ENCODE peak calls at places on chromosomes 11 and 22, in seven cellular contexts. H is PC-3, Y is kidney, M is sigmoid colon, W is adrenal gland, T is IMR-90, Z is fibroblast of lung. R is an unnamed sample.

GRCh38 chr11:119258180-119258579 is 52.0 kb downstream of the CBL start:
- DNase-seq in H (no peak), Y (no peak), M (no peak), W (no peak), T (no peak), Z (no peak), R (no peak)

GRCh38 chr11:48005878-48006277 is 25.5 kb downstream of the PTPRJ start:
- DNase-seq in H (no peak), Y (no peak), M (no peak), W (no peak), T (no peak), Z (no peak), R (no peak)

GRCh38 chr11:95923730-95924413 is at the start of gene MTMR2:
- DNase-seq in H (peak; percentile 69), Y (peak; percentile 92), M (peak; percentile 87), W (peak; percentile 72), T (peak; percentile 70), Z (peak; percentile 76), R (peak; percentile 86)

GRCh38 chr11:13152736-13153541 is 124.7 kb upstream of the BMAL1 start:
- DNase-seq in H (peak; percentile 60), Y (no peak), M (no peak), W (no peak), T (peak; percentile 42), Z (peak; percentile 66), R (no peak)

GRCh38 chr11:10058356-10058755 is 235.7 kb downstream of the SBF2 start:
- DNase-seq in H (peak; percentile 38), Y (no peak), M (no peak), W (no peak), T (peak; percentile 64), Z (peak; percentile 26), R (no peak)

GRCh38 chr11:16611395-16612233 is 126.8 kb upstream of the C11orf58 start:
- DNase-seq in H (no peak), Y (no peak), M (no peak), W (no peak), T (no peak), Z (peak; percentile 20), R (no peak)

GRCh38 chr11:126886636-126887035 is 113.9 kb downstream of the KIRREL3 start:
- DNase-seq in H (no peak), Y (no peak), M (no peak), W (no peak), T (no peak), Z (no peak), R (no peak)

GRCh38 chr22:25120093-25120561 is 79.5 kb upstream of the CRYBB3 start:
- DNase-seq in H (peak; percentile 77), Y (peak; percentile 73), M (no peak), W (peak; percentile 70), T (no peak), Z (no peak), R (no peak)

GRCh38 chr11:124943242-124943641 is 7.4 kb upstream of the HEPACAM start:
- DNase-seq in H (no peak), Y (no peak), M (no peak), W (no peak), T (no peak), Z (no peak), R (no peak)

GRCh38 chr11:66691311-66691980 is 13.8 kb upstream of the RBM4B start:
- DNase-seq in H (no peak), Y (no peak), M (no peak), W (no peak), T (no peak), Z (no peak), R (no peak)

GRCh38 chr11:113133071-113133470 is 171.9 kb downstream of the NCAM1 start:
- DNase-seq in H (no peak), Y (no peak), M (no peak), W (no peak), T (no peak), Z (no peak), R (no peak)

GRCh38 chr11:20353829-20354434 is 9.6 kb upstream of the HTATIP2 start:
- DNase-seq in H (peak; percentile 65), Y (no peak), M (no peak), W (peak; percentile 48), T (peak; percentile 48), Z (peak; percentile 51), R (no peak)

GRCh38 chr11:61274084-61274483 is 21.0 kb downstream of the VWCE start:
- DNase-seq in H (no peak), Y (no peak), M (no peak), W (no peak), T (no peak), Z (no peak), R (no peak)

GRCh38 chr11:37762079-37762478 is 1164.0 kb upstream of the RAG2 start:
- DNase-seq in H (no peak), Y (no peak), M (no peak), W (no peak), T (no peak), Z (no peak), R (no peak)

GRCh38 chr11:111633756-111634362 is 31.6 kb downstream of the SIK2 start:
- DNase-seq in H (peak; percentile 44), Y (no peak), M (no peak), W (no peak), T (peak; percentile 35), Z (no peak), R (no peak)

GRCh38 chr11:30128269-30128932 is 102.4 kb upstream of the FSHB start:
- DNase-seq in H (peak; percentile 51), Y (no peak), M (no peak), W (no peak), T (peak; percentile 60), Z (peak; percentile 27), R (no peak)

GRCh38 chr11:73322986-73323306 is 14.9 kb downstream of the ARHGEF17 start:
- DNase-seq in H (no peak), Y (no peak), M (no peak), W (no peak), T (no peak), Z (no peak), R (no peak)

GRCh38 chr11:112227002-112227401 is 774 bp downstream of the PTS start:
- DNase-seq in H (no peak), Y (no peak), M (no peak), W (no peak), T (peak; percentile 48), Z (peak; percentile 47), R (no peak)

GRCh38 chr11:36380296-36381004 is 84.4 kb downstream of the PRR5L start:
- DNase-seq in H (no peak), Y (no peak), M (no peak), W (no peak), T (no peak), Z (no peak), R (no peak)
- H3K4me3 ChIP-seq in H (no peak overlapping the region), Y (no peak overlapping the region), M (no peak overlapping the region), W (no peak overlapping the region), T (no peak overlapping the region), Z (no peak overlapping the region), R (no peak overlapping the region)

GRCh38 chr11:121323208-121323607 is 30.6 kb downstream of the SC5D start:
- DNase-seq in H (no peak), Y (no peak), M (no peak), W (no peak), T (no peak), Z (no peak), R (no peak)
- TF ChIP-seq CTCF in H (peak; percentile 47), Y (no peak), M (no peak), W (no peak), T (no peak), Z (no peak), R (no peak)

GRCh38 chr22:27808730-27809129 is 7.2 kb upstream of the MN1 start:
- DNase-seq in H (no peak), Y (peak; percentile 7), M (no peak), W (no peak), T (no peak), Z (no peak), R (no peak)

GRCh38 chr22:27811778-27812177 is 10.2 kb upstream of the MN1 start:
- DNase-seq in H (no peak), Y (no peak), M (no peak), W (no peak), T (no peak), Z (no peak), R (no peak)

GRCh38 chr22:27809700-27810365 is 8.3 kb upstream of the MN1 start:
- DNase-seq in H (no peak), Y (peak; percentile 10), M (no peak), W (no peak), T (no peak), Z (no peak), R (no peak)

GRCh38 chr22:27809226-27809625 is 7.7 kb upstream of the MN1 start:
- DNase-seq in H (no peak), Y (peak; percentile 37), M (no peak), W (no peak), T (no peak), Z (no peak), R (no peak)

DNA sequence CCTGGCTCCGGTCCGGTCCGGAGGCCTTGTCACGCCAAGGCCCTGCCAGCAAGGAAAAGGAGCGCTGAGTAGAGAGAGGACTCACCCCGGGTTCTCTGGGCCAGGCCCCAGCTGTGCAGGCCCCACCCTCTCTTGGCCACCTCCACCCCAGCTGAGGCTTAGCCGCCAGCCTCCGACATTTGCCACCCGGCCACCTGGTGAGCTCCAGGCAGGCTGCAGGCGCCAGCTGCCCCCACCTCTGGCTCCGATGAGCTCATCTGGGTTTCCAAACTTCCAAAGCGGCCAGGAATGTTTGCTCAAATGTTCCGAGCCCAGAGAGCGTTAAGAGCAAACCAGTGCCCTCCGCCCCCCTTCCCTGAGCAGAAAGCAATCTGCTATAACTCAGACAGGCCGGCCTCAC is 9.0 kb upstream of the MN1 start:
- DNase-seq in H (peak; percentile 7), Y (peak; percentile 76), M (peak; percentile 93), W (no peak), T (peak; percentile 68), Z (peak; percentile 77), R (peak; percentile 97)
- H3K27ac ChIP-seq in H (no peak overlapping the region), Y (no peak overlapping the region), M (peak overlapping the region; percentile 72), W (no peak overlapping the region), T (peak overlapping the region; percentile 45), Z (no peak overlapping the region), R (peak overlapping the region; percentile 80)

DNA sequence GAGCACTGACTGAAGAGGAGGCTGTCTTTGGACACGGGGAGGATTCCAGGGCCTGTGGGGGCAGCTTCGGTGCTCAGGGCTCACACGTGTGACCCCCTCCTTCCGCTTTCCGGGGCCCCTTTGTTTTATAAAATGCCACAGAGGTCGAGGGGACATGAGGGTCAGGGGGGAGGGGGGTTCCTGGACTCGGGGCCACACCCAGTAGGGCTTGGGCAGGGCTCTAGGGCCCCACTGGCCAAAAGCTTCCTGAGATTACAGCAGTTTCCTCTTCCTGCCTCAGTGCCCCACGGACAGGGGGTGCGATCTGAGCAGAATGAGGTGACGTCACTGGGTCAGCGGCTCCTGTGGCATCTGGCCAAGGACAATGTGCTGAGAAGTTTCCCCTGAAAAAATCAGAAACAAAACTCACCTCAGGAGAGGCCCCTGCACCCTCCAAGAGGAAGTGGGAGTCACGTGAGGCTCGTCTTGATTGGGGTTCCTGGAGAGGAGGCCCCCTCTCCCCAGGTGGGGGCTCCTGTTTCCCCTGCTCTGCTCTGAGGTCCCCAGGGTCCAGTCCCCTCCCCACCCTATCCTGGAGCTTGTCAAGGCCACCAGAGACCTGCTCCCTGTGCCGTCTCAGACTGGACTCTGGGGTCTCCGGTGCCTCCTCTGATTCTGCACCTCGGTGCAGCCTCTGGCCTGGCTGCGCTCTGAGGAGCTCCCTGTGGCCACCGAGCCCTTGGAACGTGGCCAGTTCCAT is 6.4 kb upstream of the IFITM3 start:
- DNase-seq in H (no peak), Y (peak; percentile 96), M (peak; percentile 93), W (peak; percentile 89), T (peak; percentile 42), Z (peak; percentile 71), R (peak; percentile 87)
- H3K4me3 ChIP-seq in H (no peak overlapping the region), Y (no peak overlapping the region), M (no peak overlapping the region), W (no peak overlapping the region), T (no peak overlapping the region), Z (no peak overlapping the region), R (peak overlapping the region; percentile 17)